ENCODE peak calls at places on chromosomes 12 and 14, in eight cellular contexts. L is NT2/D1, U is T-helper 2 cell, C is NCI-H1105, D is prostate gland, A is M059J, N is germinal center, J is activated gamma-delta T cell. V is an unnamed sample.

GRCh38 chr12:132444283-132444682 is 45.7 kb upstream of the FBRSL1 start:
- DNase-seq in L (no peak), U (no peak), C (no peak), D (no peak), A (no peak), N (no peak), J (no peak), V (no peak)

GRCh38 chr14:23916446-23916845 is 37.1 kb upstream of the DHRS4 start:
- DNase-seq in L (no peak), U (no peak), C (no peak), D (no peak), A (no peak), N (no peak), J (no peak), V (no peak)

GRCh38 chr12:80954857-80955520 is 17.3 kb upstream of the LIN7A start:
- DNase-seq in L (no peak), U (no peak), C (no peak), D (no peak), A (no peak), N (no peak), J (no peak), V (no peak)

GRCh38 chr14:68715032-68715924 is 77.6 kb downstream of the ZFP36L1 start:
- DNase-seq in L (no peak), U (no peak), C (no peak), D (no peak), A (peak), N (no peak), J (no peak), V (no peak)

GRCh38 chr14:67674480-67675218 is at the start of gene VTI1B:
- DNase-seq in L (peak), U (peak), C (peak), D (peak), A (peak), N (peak), J (peak), V (peak)

GRCh38 chr12:95653761-95654546 is 102.7 kb upstream of the USP44 start:
- DNase-seq in L (no peak), U (peak), C (no peak), D (no peak), A (peak), N (peak), J (no peak), V (no peak)

GRCh38 chr14:69858801-69859200 is 20.4 kb upstream of the SMOC1 start:
- DNase-seq in L (no peak), U (no peak), C (no peak), D (no peak), A (no peak), N (no peak), J (no peak), V (no peak)

GRCh38 chr14:71588028-71588427 is 344.2 kb upstream of the RGS6 start:
- DNase-seq in L (no peak), U (no peak), C (no peak), D (no peak), A (peak), N (no peak), J (no peak), V (no peak)

GRCh38 chr14:75559451-75560187 is 18.8 kb upstream of the FLVCR2 start:
- DNase-seq in L (no peak), U (peak), C (peak), D (peak), A (peak), N (no peak), J (no peak), V (peak)

GRCh38 chr12:104598342-104599271 is 141.9 kb downstream of the CHST11 start:
- DNase-seq in L (no peak), U (no peak), C (no peak), D (no peak), A (no peak), N (no peak), J (no peak), V (peak)

GRCh38 chr12:125070117-125070516 is 4.9 kb downstream of the AACS start:
- DNase-seq in L (no peak), U (no peak), C (no peak), D (no peak), A (no peak), N (no peak), J (no peak), V (no peak)

GRCh38 chr12:12885060-12885792 is 6.1 kb upstream of the GPRC5A start:
- DNase-seq in L (no peak), U (no peak), C (no peak), D (no peak), A (no peak), N (no peak), J (no peak), V (no peak)

GRCh38 chr12:31922341-31923062 is 36.7 kb upstream of the RESF1 start:
- DNase-seq in L (no peak), U (no peak), C (no peak), D (no peak), A (peak), N (no peak), J (no peak), V (no peak)

GRCh38 chr14:68682166-68683103 is 110.4 kb downstream of the ZFP36L1 start:
- DNase-seq in L (no peak), U (peak), C (no peak), D (peak), A (peak), N (peak), J (no peak), V (peak)

GRCh38 chr14:75831971-75832370 is 149.8 kb downstream of the TGFB3 start:
- DNase-seq in L (no peak), U (no peak), C (peak), D (peak), A (peak), N (no peak), J (no peak), V (peak)

GRCh38 chr14:71139058-71139946 is 232.0 kb downstream of the PCNX1 start:
- DNase-seq in L (peak), U (peak), C (peak), D (peak), A (peak), N (peak), J (no peak), V (peak)

GRCh38 chr12:104280703-104281458 is 22.7 kb upstream of the EID3 start:
- DNase-seq in L (no peak), U (no peak), C (no peak), D (no peak), A (peak), N (no peak), J (no peak), V (no peak)

GRCh38 chr14:21061347-21061668 is 3.7 kb downstream of the RNASE8 start:
- DNase-seq in L (no peak), U (no peak), C (no peak), D (no peak), A (no peak), N (no peak), J (no peak), V (no peak)

GRCh38 chr12:120131116-120131515 is 14.6 kb upstream of the RAB35 start:
- DNase-seq in L (no peak), U (no peak), C (no peak), D (no peak), A (no peak), N (no peak), J (no peak), V (no peak)

GRCh38 chr12:115335594-115335993 is 651.6 kb upstream of the TBX3 start:
- DNase-seq in L (no peak), U (no peak), C (no peak), D (no peak), A (no peak), N (no peak), J (no peak), V (no peak)

GRCh38 chr12:43835264-43835655 is 621 bp upstream of the TMEM117 start:
- DNase-seq in L (no peak), U (peak), C (no peak), D (no peak), A (peak), N (no peak), J (no peak), V (no peak)

GRCh38 chr14:101008631-101009336 is 105.3 kb upstream of the RTL1 start:
- DNase-seq in L (no peak), U (no peak), C (no peak), D (no peak), A (no peak), N (no peak), J (no peak), V (peak)

GRCh38 chr12:14239935-14240872 is 125.3 kb upstream of the ATF7IP start:
- DNase-seq in L (no peak), U (peak), C (no peak), D (peak), A (peak), N (peak), J (no peak), V (peak)

GRCh38 chr12:54967461-54967860 is 17.1 kb downstream of the TESPA1 start:
- DNase-seq in L (no peak), U (peak), C (no peak), D (no peak), A (no peak), N (no peak), J (no peak), V (no peak)

GRCh38 chr14:67265131-67265530 is 23.9 kb downstream of the PALS1 start:
- DNase-seq in L (no peak), U (no peak), C (no peak), D (no peak), A (peak), N (no peak), J (no peak), V (no peak)

GRCh38 chr12:108033091-108033490 is 96.0 kb upstream of the WSCD2 start:
- DNase-seq in L (peak), U (no peak), C (no peak), D (no peak), A (no peak), N (no peak), J (no peak), V (no peak)

GRCh38 chr14:94174622-94175402 is 690 bp downstream of the PPP4R4 start:
- DNase-seq in L (no peak), U (no peak), C (no peak), D (no peak), A (no peak), N (peak), J (peak), V (peak)

GRCh38 chr14:95679995-95680735 is 6.1 kb upstream of the TCL1B start:
- DNase-seq in L (no peak), U (no peak), C (no peak), D (no peak), A (no peak), N (peak), J (no peak), V (peak)

GRCh38 chr12:107134558-107134957 is 41.2 kb upstream of the CRY1 start:
- DNase-seq in L (no peak), U (peak), C (no peak), D (no peak), A (peak), N (peak), J (no peak), V (no peak)

GRCh38 chr14:85129907-85130306 is 400.0 kb upstream of the FLRT2 start:
- DNase-seq in L (no peak), U (no peak), C (no peak), D (no peak), A (no peak), N (no peak), J (no peak), V (peak)

GRCh38 chr14:105433161-105433605 is 13.6 kb downstream of the MTA1 start:
- DNase-seq in L (no peak), U (no peak), C (no peak), D (no peak), A (no peak), N (no peak), J (no peak), V (no peak)

GRCh38 chr12:114976959-114977358 is 293.0 kb upstream of the TBX3 start:
- DNase-seq in L (no peak), U (no peak), C (no peak), D (no peak), A (peak), N (no peak), J (no peak), V (no peak)

GRCh38 chr12:5507536-5507935 is 75.6 kb downstream of the NTF3 start:
- DNase-seq in L (no peak), U (no peak), C (no peak), D (no peak), A (no peak), N (no peak), J (no peak), V (no peak)

GRCh38 chr12:49344486-49345047 is 2.1 kb upstream of the DNAJC22 start:
- DNase-seq in L (no peak), U (no peak), C (no peak), D (no peak), A (no peak), N (no peak), J (no peak), V (no peak)